ENCODE peak calls at places on chromosome 12, in six cellular contexts. B is HCT116, O is heart right ventricle, X is coronary artery, A is uterus, D is transverse colon. L is an unnamed sample.

GRCh38 chr12:8996682-8997405 is 7.5 kb downstream of the KLRG1 start:
- DNase-seq in B (no peak), O (no peak), X (no peak), A (no peak), D (no peak), L (no peak)

GRCh38 chr12:128771681-128772080 is 52.1 kb downstream of the SLC15A4 start:
- DNase-seq in B (no peak), O (no peak), X (no peak), A (no peak), D (no peak), L (no peak)

GRCh38 chr12:63989301-63989845 is 144.9 kb downstream of the SRGAP1 start:
- DNase-seq in B (no peak), O (no peak), X (no peak), A (peak), D (no peak), L (no peak)

GRCh38 chr12:21502872-21503271 is 1.3 kb downstream of the GOLT1B start:
- DNase-seq in B (no peak), O (no peak), X (no peak), A (no peak), D (no peak), L (no peak)

GRCh38 chr12:45234134-45234865 is 18.4 kb downstream of the ANO6 start:
- DNase-seq in B (peak), O (peak), X (peak), A (peak), D (no peak), L (peak)

GRCh38 chr12:17358850-17359249 is 731.1 kb downstream of the RERGL start:
- DNase-seq in B (no peak), O (no peak), X (no peak), A (no peak), D (no peak), L (no peak)

GRCh38 chr12:47556219-47556618 is 149.6 kb downstream of the RPAP3 start:
- DNase-seq in B (no peak), O (no peak), X (no peak), A (no peak), D (no peak), L (no peak)

GRCh38 chr12:44299524-44299923 is 463.6 kb downstream of the TMEM117 start:
- DNase-seq in B (no peak), O (no peak), X (no peak), A (no peak), D (no peak), L (no peak)

GRCh38 chr12:11730299-11731041 is 81.0 kb downstream of the ETV6 start:
- DNase-seq in B (peak), O (no peak), X (no peak), A (no peak), D (peak), L (no peak)

GRCh38 chr12:87323369-87323768 is 705.8 kb downstream of the C12orf50 start:
- DNase-seq in B (no peak), O (no peak), X (no peak), A (no peak), D (no peak), L (peak)

GRCh38 chr12:23055004-23055403 is 430.0 kb downstream of the ETNK1 start:
- DNase-seq in B (peak), O (no peak), X (no peak), A (no peak), D (peak), L (no peak)

GRCh38 chr12:94263011-94263786 is 114.8 kb downstream of the PLXNC1 start:
- DNase-seq in B (no peak), O (no peak), X (no peak), A (peak), D (peak), L (no peak)

GRCh38 chr12:95701275-95701674 is 89.3 kb downstream of the NTN4 start:
- DNase-seq in B (no peak), O (no peak), X (no peak), A (no peak), D (no peak), L (no peak)

GRCh38 chr12:80445083-80445482 is 1.0 kb downstream of the PTPRQ start:
- DNase-seq in B (no peak), O (no peak), X (no peak), A (no peak), D (no peak), L (no peak)

GRCh38 chr12:27865421-27865820 is 85.4 kb upstream of the MANSC4 start:
- DNase-seq in B (no peak), O (no peak), X (no peak), A (no peak), D (no peak), L (no peak)

GRCh38 chr12:55838361-55838760 is 4.4 kb downstream of the MMP19 start:
- DNase-seq in B (no peak), O (no peak), X (no peak), A (no peak), D (no peak), L (no peak)

GRCh38 chr12:19482551-19483109 is 43.3 kb downstream of the AEBP2 start:
- DNase-seq in B (no peak), O (peak), X (no peak), A (no peak), D (no peak), L (no peak)

GRCh38 chr12:132524405-132524804 is 34.5 kb downstream of the FBRSL1 start:
- DNase-seq in B (no peak), O (no peak), X (no peak), A (no peak), D (no peak), L (no peak)

GRCh38 chr12:62827042-62827441 is 107.9 kb downstream of the PPM1H start:
- DNase-seq in B (no peak), O (no peak), X (no peak), A (no peak), D (no peak), L (no peak)

GRCh38 chr12:6869049-6870021 is 2.0 kb downstream of the TPI1 start:
- DNase-seq in B (peak), O (peak), X (no peak), A (peak), D (peak), L (peak)

GRCh38 chr12:46824709-46825108 is 1.1 kb downstream of the SLC38A4 start:
- DNase-seq in B (no peak), O (no peak), X (no peak), A (no peak), D (peak), L (no peak)

GRCh38 chr12:11976005-11976404 is 94.7 kb upstream of the BCL2L14 start:
- DNase-seq in B (no peak), O (no peak), X (no peak), A (no peak), D (no peak), L (no peak)

GRCh38 chr12:13061377-13061776 is 17.2 kb downstream of the FAM234B start:
- DNase-seq in B (no peak), O (no peak), X (no peak), A (no peak), D (no peak), L (no peak)

GRCh38 chr12:95224202-95225170 is 6.9 kb downstream of the VEZT start:
- DNase-seq in B (no peak), O (no peak), X (no peak), A (no peak), D (no peak), L (no peak)

GRCh38 chr12:46267618-46268348 is 1.1 kb downstream of the SLC38A1 start:
- DNase-seq in B (no peak), O (no peak), X (no peak), A (peak), D (no peak), L (no peak)

GRCh38 chr12:94644622-94645021 is 5.7 kb downstream of the TMCC3 start:
- DNase-seq in B (no peak), O (no peak), X (no peak), A (no peak), D (no peak), L (no peak)

GRCh38 chr12:42446761-42447160 is 120.8 kb downstream of the PPHLN1 start:
- DNase-seq in B (no peak), O (no peak), X (no peak), A (no peak), D (no peak), L (no peak)
- H3K27ac ChIP-seq in B (no peak), O (no peak), X (no peak), A (no peak), D (no peak), L (no peak)

GRCh38 chr12:14928946-14929345 is 9.4 kb downstream of the ERP27 start:
- DNase-seq in B (peak), O (no peak), X (no peak), A (no peak), D (no peak), L (no peak)
- H3K4me3 ChIP-seq in B (peak), O (no peak), X (peak), A (no peak), D (no peak), L (no peak)

DNA sequence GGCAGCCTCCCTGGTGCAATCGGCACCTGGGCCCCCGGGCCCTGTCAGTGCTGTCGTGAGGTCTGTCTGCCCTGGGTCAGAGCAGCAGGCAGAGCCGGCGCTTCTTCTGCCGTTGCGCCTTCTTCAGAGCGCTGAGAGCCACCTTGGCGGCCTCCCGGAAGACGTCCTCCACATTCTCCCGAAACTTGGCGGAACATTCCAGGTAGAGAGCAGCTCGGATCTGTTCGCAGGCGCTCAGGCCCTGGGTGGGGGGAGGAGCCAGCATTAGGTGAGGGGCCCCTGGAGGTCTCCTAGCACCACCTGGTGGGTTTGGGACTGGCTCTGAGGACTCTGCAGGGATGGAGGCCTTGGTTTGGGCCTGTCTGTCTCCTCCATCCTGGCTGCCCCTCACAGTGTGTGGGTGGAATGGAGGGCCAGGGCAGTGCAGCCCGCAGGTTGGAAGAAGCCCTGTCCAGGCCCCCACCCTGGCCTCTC is 14.0 kb downstream of the RHOF start:
- DNase-seq in B (no peak), O (no peak), X (no peak), A (no peak), D (no peak), L (no peak)
- TF ChIP-seq CTCF in B (no peak), O (no peak), X (no peak), A (no peak), D (no peak), L (no peak)

GRCh38 chr12:98420403-98420800 is 95.0 kb upstream of the TMPO start:
- DNase-seq in B (no peak), O (no peak), X (no peak), A (no peak), D (no peak), L (no peak)

GRCh38 chr12:98418357-98419075 is 96.9 kb upstream of the TMPO start:
- DNase-seq in B (no peak), O (peak), X (peak), A (peak), D (peak), L (peak)

GRCh38 chr12:98417303-98417702 is 98.1 kb upstream of the TMPO start:
- DNase-seq in B (no peak), O (no peak), X (no peak), A (no peak), D (no peak), L (no peak)

GRCh38 chr12:98419795-98420402 is 95.5 kb upstream of the TMPO start:
- DNase-seq in B (no peak), O (no peak), X (no peak), A (no peak), D (no peak), L (no peak)

DNA sequence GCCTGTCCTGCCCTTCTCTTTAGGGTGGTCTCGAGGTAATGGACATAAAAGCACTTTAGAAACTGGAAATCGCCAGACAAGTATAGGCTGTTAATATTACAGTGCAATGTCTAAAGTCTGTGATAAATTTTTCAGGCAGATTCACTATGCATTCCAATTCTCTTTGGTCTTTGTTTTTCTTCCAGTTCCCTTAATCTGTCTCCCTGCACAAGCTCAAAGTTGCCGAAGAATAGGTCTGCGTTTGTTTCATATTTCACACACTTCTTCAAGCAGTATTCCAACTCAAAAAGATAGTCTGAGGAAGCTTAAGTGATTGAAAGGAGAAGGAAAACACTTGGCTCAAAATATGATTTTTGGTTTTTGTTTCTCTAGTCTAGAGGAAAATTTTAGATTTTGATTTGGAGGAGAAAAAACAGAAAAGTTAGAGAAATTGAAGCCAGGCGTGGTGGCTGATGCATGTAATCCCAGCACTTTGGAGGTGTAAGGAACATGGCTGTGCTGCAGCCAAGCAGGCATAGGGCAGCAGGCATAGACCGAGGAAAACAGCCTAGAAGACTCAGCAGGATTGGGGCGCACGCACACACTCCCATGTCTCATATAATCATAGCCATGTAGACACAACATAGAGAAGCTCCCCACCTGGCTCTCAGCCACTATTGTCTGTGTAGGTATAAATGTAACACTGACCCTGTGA is 96.1 kb upstream of the TMPO start:
- DNase-seq in B (no peak), O (no peak), X (no peak), A (no peak), D (no peak), L (no peak)
- H3K27ac ChIP-seq in B (peak), O (no peak), X (peak), A (peak), D (peak), L (peak)

GRCh38 chr12:89347325-89347829 is 4.9 kb downstream of the DUSP6 start:
- DNase-seq in B (no peak), O (no peak), X (no peak), A (no peak), D (no peak), L (no peak)
- H3K4me3 ChIP-seq in B (no peak), O (peak), X (peak), A (no peak), D (no peak), L (no peak)

GRCh38 chr12:105288311-105288996 is 42.0 kb upstream of the C12orf75 start:
- DNase-seq in B (no peak), O (no peak), X (no peak), A (no peak), D (no peak), L (no peak)
- TF ChIP-seq CTCF in B (no peak), O (no peak), X (no peak), A (no peak), D (no peak), L (no peak)

GRCh38 chr12:75766263-75767160 is 255.1 kb upstream of the KRR1 start:
- DNase-seq in B (peak), O (no peak), X (no peak), A (no peak), D (no peak), L (no peak)

GRCh38 chr12:75760481-75761324 is 249.3 kb upstream of the KRR1 start:
- DNase-seq in B (no peak), O (no peak), X (no peak), A (no peak), D (no peak), L (no peak)

GRCh38 chr12:75765170-75766059 is 254.0 kb upstream of the KRR1 start:
- DNase-seq in B (no peak), O (no peak), X (no peak), A (no peak), D (no peak), L (no peak)

GRCh38 chr12:75767957-75768356 is 256.5 kb upstream of the KRR1 start:
- DNase-seq in B (no peak), O (no peak), X (no peak), A (no peak), D (no peak), L (no peak)

GRCh38 chr12:75764091-75764490 is 252.7 kb upstream of the KRR1 start:
- DNase-seq in B (no peak), O (no peak), X (no peak), A (no peak), D (no peak), L (no peak)
- H3K27ac ChIP-seq in B (peak), O (no peak), X (no peak), A (no peak), D (no peak), L (no peak)

L was measured in AG04450.